ENCODE peak calls at places on chromosome 4, in eight cellular contexts. E is stimulated activated CD8-positive, alpha-beta memory T cell treated with anti-CD3 and anti-CD28 coated beads, Interleukin-7, amount 100 ng/mL, for 24 hours; T is CD8-positive, alpha-beta T cell; X is caudate nucleus; H is pancreas; Z is cardiac fibroblast; Y is iris pigment epithelial cell; R is naive thymus-derived CD8-positive, alpha-beta T cell. Q is an unnamed sample.

GRCh38 chr4:40305329-40306193 is 29.6 kb upstream of the CHRNA9 start:
- DNase-seq in X (no peak), H (no peak), R (peak; percentile 55), E (no peak), T (peak; percentile 30), Y (no peak), Z (no peak), Q (no peak)

GRCh38 chr4:7045961-7046921 is 3.1 kb downstream of the TADA2B start:
- DNase-seq in R (no peak), E (no peak), H (no peak), X (no peak), Y (no peak), T (no peak), Z (no peak), Q (no peak)

GRCh38 chr4:80540785-80541469 is 205.4 kb downstream of the CFAP299 start:
- DNase-seq in H (no peak), T (no peak), R (peak; percentile 27), Y (no peak), E (no peak), X (no peak), Z (no peak), Q (no peak)

GRCh38 chr4:151331276-151332042 is 6.1 kb upstream of the SH3D19 start:
- DNase-seq in Y (no peak), H (no peak), E (no peak), T (no peak), X (no peak), R (no peak), Z (no peak), Q (peak; percentile 24)

GRCh38 chr4:57037982-57038604 is 59.4 kb downstream of the POLR2B start:
- DNase-seq in Z (peak; percentile 70), H (peak; percentile 45), Y (no peak), E (no peak), X (peak; percentile 26), R (no peak), T (no peak), Q (no peak)

GRCh38 chr4:86033171-86033570 is 326.7 kb downstream of the MAPK10 start:
- DNase-seq in E (no peak), H (no peak), X (no peak), Z (peak; percentile 97), T (no peak), R (no peak), Y (peak; percentile 85), Q (peak; percentile 97)

GRCh38 chr4:165873298-165874071 is 448 bp downstream of the TLL1 start:
- DNase-seq in Y (peak; percentile 16), R (no peak), Z (peak; percentile 42), H (peak; percentile 44), T (no peak), E (no peak), X (no peak), Q (peak; percentile 8)

GRCh38 chr4:29311231-29311630 is 1408.9 kb upstream of the PCDH7 start:
- DNase-seq in X (no peak), Y (peak; percentile 66), E (no peak), Z (peak; percentile 13), T (no peak), R (no peak), H (no peak), Q (no peak)

GRCh38 chr4:17068396-17068795 is 170.0 kb upstream of the LDB2 start:
- DNase-seq in Z (no peak), R (no peak), Y (no peak), H (no peak), E (no peak), T (no peak), X (no peak), Q (no peak)

GRCh38 chr4:1727117-1728031 is 6.1 kb downstream of the TACC3 start:
- DNase-seq in Z (peak; percentile 79), E (no peak), Y (peak; percentile 84), H (peak; percentile 60), X (no peak), T (no peak), R (no peak), Q (peak; percentile 81)

GRCh38 chr4:169270156-169270809 is 473 bp downstream of the SH3RF1 start:
- DNase-seq in T (no peak), H (peak; percentile 80), R (peak; percentile 15), E (no peak), X (peak; percentile 33), Z (peak; percentile 69), Y (peak; percentile 48), Q (peak; percentile 45)

GRCh38 chr4:21769404-21770147 is 179.0 kb downstream of the KCNIP4 start:
- DNase-seq in R (no peak), H (no peak), T (no peak), E (no peak), Y (peak; percentile 91), X (no peak), Z (peak; percentile 68), Q (peak; percentile 42)

GRCh38 chr4:1035510-1035909 is 24.1 kb downstream of the FGFRL1 start:
- DNase-seq in R (no peak), T (no peak), Z (peak; percentile 42), X (peak; percentile 68), Y (no peak), E (no peak), H (no peak), Q (no peak)

GRCh38 chr4:6916069-6916586 is 6.5 kb downstream of the TBC1D14 start:
- DNase-seq in Y (no peak), X (no peak), E (no peak), T (no peak), H (no peak), Z (no peak), R (no peak), Q (no peak)

GRCh38 chr4:186700746-186701145 is 22.9 kb downstream of the FAT1 start:
- DNase-seq in R (no peak), Z (peak; percentile 86), H (no peak), T (no peak), E (no peak), Y (no peak), X (no peak), Q (no peak)

GRCh38 chr4:41142356-41142755 is 72.0 kb downstream of the APBB2 start:
- DNase-seq in T (no peak), H (no peak), E (no peak), R (no peak), Y (no peak), Z (peak; percentile 56), X (no peak), Q (peak; percentile 17)

GRCh38 chr4:2412534-2412884 is 5.9 kb downstream of the ZFYVE28 start:
- DNase-seq in Z (no peak), X (no peak), E (peak; percentile 36), T (peak; percentile 51), Y (no peak), H (no peak), R (peak; percentile 80), Q (no peak)

GRCh38 chr4:94577136-94577535 is 125.4 kb downstream of the PDLIM5 start:
- DNase-seq in Y (peak; percentile 77), T (no peak), H (peak; percentile 43), X (no peak), Z (peak; percentile 88), E (no peak), R (no peak), Q (peak; percentile 53)

GRCh38 chr4:33063238-33063637 is 2343.1 kb downstream of the PCDH7 start:
- DNase-seq in T (no peak), E (no peak), Y (peak; percentile 72), X (no peak), R (no peak), H (no peak), Z (peak; percentile 83), Q (no peak)